ENCODE peak calls at places on chromosome 4, in seven cellular contexts. V is spleen, D is IMR-90, U is A549, T is tibial nerve, W is heart left ventricle, A is body of pancreas. P is an unnamed sample.

GRCh38 chr4:122309988-122310626 is 68.7 kb upstream of the ADAD1 start:
- DNase-seq in V (no peak), D (peak), U (peak), T (no peak), W (no peak), A (no peak), P (no peak)

GRCh38 chr4:101441446-101441845 is 94.1 kb upstream of the PPP3CA start:
- DNase-seq in V (no peak), D (no peak), U (no peak), T (no peak), W (no peak), A (no peak), P (no peak)

GRCh38 chr4:157014621-157015591 is 43.3 kb upstream of the PDGFC start:
- DNase-seq in V (no peak), D (peak), U (no peak), T (no peak), W (no peak), A (no peak), P (no peak)

GRCh38 chr4:86855572-86855971 is 6.4 kb upstream of the SLC10A6 start:
- DNase-seq in V (no peak), D (peak), U (no peak), T (no peak), W (no peak), A (no peak), P (no peak)

GRCh38 chr4:103718993-103719319 is 829 bp downstream of the TACR3 start:
- DNase-seq in V (peak), D (no peak), U (no peak), T (no peak), W (no peak), A (no peak), P (no peak)

GRCh38 chr4:145830699-145831098 is 107.9 kb downstream of the ZNF827 start:
- DNase-seq in V (no peak), D (no peak), U (no peak), T (no peak), W (no peak), A (no peak), P (no peak)

GRCh38 chr4:47383829-47384427 is 79.6 kb downstream of the COMMD8 start:
- DNase-seq in V (no peak), D (peak), U (peak), T (no peak), W (no peak), A (no peak), P (no peak)

GRCh38 chr4:147725673-147726072 is 6.2 kb upstream of the ARHGAP10 start:
- DNase-seq in V (no peak), D (peak), U (no peak), T (no peak), W (no peak), A (no peak), P (no peak)

GRCh38 chr4:128524311-128524710 is 236.7 kb upstream of the PGRMC2 start:
- DNase-seq in V (no peak), D (peak), U (peak), T (no peak), W (no peak), A (no peak), P (peak)

GRCh38 chr4:16253127-16253960 is 27.1 kb upstream of the TAPT1 start:
- DNase-seq in V (no peak), D (peak), U (peak), T (no peak), W (no peak), A (no peak), P (no peak)

GRCh38 chr4:109218288-109218687 is 84.2 kb downstream of the COL25A1 start:
- DNase-seq in V (no peak), D (no peak), U (no peak), T (no peak), W (no peak), A (no peak), P (no peak)

GRCh38 chr4:154082760-154083530 is 294.1 kb upstream of the SFRP2 start:
- DNase-seq in V (no peak), D (no peak), U (no peak), T (no peak), W (no peak), A (no peak), P (no peak)

GRCh38 chr4:6992728-6993655 is 50.2 kb upstream of the TADA2B start:
- DNase-seq in V (no peak), D (peak), U (no peak), T (no peak), W (no peak), A (no peak), P (no peak)

GRCh38 chr4:21320034-21320433 is 619.8 kb downstream of the PACRGL start:
- DNase-seq in V (no peak), D (no peak), U (no peak), T (no peak), W (no peak), A (no peak), P (no peak)

GRCh38 chr4:23838131-23838530 is 51.7 kb downstream of the PPARGC1A start:
- DNase-seq in V (no peak), D (no peak), U (no peak), T (no peak), W (no peak), A (no peak), P (no peak)

GRCh38 chr4:136121431-136121830 is 1410.9 kb downstream of the PCDH18 start:
- DNase-seq in V (no peak), D (no peak), U (no peak), T (no peak), W (no peak), A (no peak), P (no peak)

GRCh38 chr4:38030023-38030422 is 69.8 kb downstream of the PTTG2 start:
- DNase-seq in V (no peak), D (peak), U (no peak), T (no peak), W (no peak), A (no peak), P (no peak)

GRCh38 chr4:151743128-151743854 is 17.5 kb downstream of the GATB start:
- DNase-seq in V (no peak), D (no peak), U (no peak), T (no peak), W (no peak), A (no peak), P (no peak)

GRCh38 chr4:52312722-52313121 is 261.6 kb downstream of the SPATA18 start:
- DNase-seq in V (no peak), D (no peak), U (no peak), T (no peak), W (no peak), A (no peak), P (no peak)

GRCh38 chr4:140252144-140252741 is 98.3 kb upstream of the MAML3 start:
- DNase-seq in V (no peak), D (no peak), U (peak), T (no peak), W (no peak), A (peak), P (peak)

GRCh38 chr4:187480146-187481145 is 515.1 kb upstream of the ZFP42 start:
- DNase-seq in V (no peak), D (peak), U (no peak), T (peak), W (no peak), A (no peak), P (no peak)

GRCh38 chr4:71231073-71231752 is 107.6 kb upstream of the SLC4A4 start:
- DNase-seq in V (no peak), D (peak), U (no peak), T (peak), W (peak), A (peak), P (peak)

GRCh38 chr4:104758574-104758973 is 263.9 kb upstream of the CXXC4 start:
- DNase-seq in V (no peak), D (no peak), U (no peak), T (no peak), W (no peak), A (no peak), P (no peak)

GRCh38 chr4:74823194-74823593 is 28.9 kb upstream of the BTC start:
- DNase-seq in V (no peak), D (no peak), U (no peak), T (no peak), W (no peak), A (no peak), P (no peak)

GRCh38 chr4:141375855-141376254 is 155.2 kb downstream of the ZNF330 start:
- DNase-seq in V (no peak), D (peak), U (peak), T (no peak), W (no peak), A (no peak), P (no peak)

GRCh38 chr4:15374697-15375096 is 53.1 kb upstream of the C1QTNF7 start:
- DNase-seq in V (no peak), D (peak), U (no peak), T (no peak), W (no peak), A (no peak), P (no peak)

GRCh38 chr4:92885632-92886031 is 581.9 kb downstream of the GRID2 start:
- DNase-seq in V (no peak), D (no peak), U (no peak), T (no peak), W (no peak), A (no peak), P (no peak)

GRCh38 chr4:74805601-74806000 is 11.3 kb upstream of the BTC start:
- DNase-seq in V (no peak), D (peak), U (peak), T (no peak), W (no peak), A (no peak), P (no peak)

GRCh38 chr4:128141866-128142265 is 80.8 kb downstream of the LARP1B start:
- DNase-seq in V (no peak), D (no peak), U (no peak), T (no peak), W (no peak), A (no peak), P (no peak)

GRCh38 chr4:28248269-28248668 is 1387.6 kb downstream of the STIM2 start:
- DNase-seq in V (no peak), D (no peak), U (no peak), T (no peak), W (no peak), A (no peak), P (no peak)

GRCh38 chr4:16524911-16525574 is 298.8 kb upstream of the TAPT1 start:
- DNase-seq in V (no peak), D (peak), U (no peak), T (no peak), W (no peak), A (no peak), P (no peak)

GRCh38 chr4:85318415-85318814 is 156.5 kb upstream of the ARHGAP24 start:
- DNase-seq in V (no peak), D (no peak), U (no peak), T (no peak), W (no peak), A (no peak), P (no peak)

GRCh38 chr4:68498413-68499007 is 51.2 kb downstream of the TMPRSS11E start:
- DNase-seq in V (peak), D (peak), U (peak), T (peak), W (peak), A (peak), P (peak)

GRCh38 chr4:169246957-169247396 is 23.8 kb downstream of the SH3RF1 start:
- DNase-seq in V (no peak), D (no peak), U (no peak), T (no peak), W (no peak), A (no peak), P (no peak)

GRCh38 chr4:148649669-148650331 is 207.6 kb upstream of the NR3C2 start:
- DNase-seq in V (no peak), D (peak), U (no peak), T (no peak), W (no peak), A (no peak), P (no peak)

GRCh38 chr4:30801876-30802275 is 81.7 kb downstream of the PCDH7 start:
- DNase-seq in V (no peak), D (no peak), U (no peak), T (no peak), W (no peak), A (no peak), P (no peak)

GRCh38 chr4:3115637-3116300 is 41.3 kb downstream of the HTT start:
- DNase-seq in V (no peak), D (peak), U (no peak), T (no peak), W (no peak), A (no peak), P (no peak)
- TF ChIP-seq POLR2A in V (no peak), D (no peak), U (no peak), T (no peak), W (no peak), A (no peak), P (no peak)

DNA sequence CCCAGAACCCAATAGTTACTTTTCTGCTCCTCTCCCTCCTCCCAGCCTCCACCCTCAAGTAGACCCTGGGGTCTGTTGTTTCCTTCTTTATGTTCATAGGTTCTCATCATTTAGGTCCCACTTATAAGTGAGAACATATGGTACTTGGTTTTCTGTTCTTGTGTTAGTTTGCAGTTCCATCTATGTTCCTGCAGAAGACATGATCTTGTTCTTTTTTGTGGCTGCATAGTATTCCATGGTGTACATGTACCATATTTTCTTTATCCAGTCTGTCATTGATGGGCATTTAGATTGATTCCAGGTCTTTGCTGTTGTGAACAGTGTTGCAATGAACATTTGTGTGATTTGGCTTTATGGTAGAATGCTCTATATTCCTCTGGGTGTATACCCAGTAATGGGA is 47.8 kb upstream of the LEF1 start:
- DNase-seq in V (no peak), D (no peak), U (no peak), T (no peak), W (no peak), A (no peak), P (no peak)
- TF ChIP-seq POLR2A in V (no peak), D (no peak), U (no peak), T (no peak), W (no peak), A (no peak), P (no peak)

GRCh38 chr4:81965454-81965853 is 408.3 kb downstream of the HNRNPD start:
- DNase-seq in V (no peak), D (no peak), U (no peak), T (no peak), W (no peak), A (no peak), P (no peak)

GRCh38 chr4:81960968-81961367 is 412.8 kb downstream of the HNRNPD start:
- DNase-seq in V (no peak), D (no peak), U (no peak), T (no peak), W (no peak), A (no peak), P (no peak)

GRCh38 chr4:81965911-81966310 is 407.9 kb downstream of the HNRNPD start:
- DNase-seq in V (no peak), D (no peak), U (no peak), T (no peak), W (no peak), A (no peak), P (no peak)

GRCh38 chr4:81963506-81964020 is 410.2 kb downstream of the HNRNPD start:
- DNase-seq in V (no peak), D (no peak), U (no peak), T (no peak), W (no peak), A (no peak), P (no peak)

DNA sequence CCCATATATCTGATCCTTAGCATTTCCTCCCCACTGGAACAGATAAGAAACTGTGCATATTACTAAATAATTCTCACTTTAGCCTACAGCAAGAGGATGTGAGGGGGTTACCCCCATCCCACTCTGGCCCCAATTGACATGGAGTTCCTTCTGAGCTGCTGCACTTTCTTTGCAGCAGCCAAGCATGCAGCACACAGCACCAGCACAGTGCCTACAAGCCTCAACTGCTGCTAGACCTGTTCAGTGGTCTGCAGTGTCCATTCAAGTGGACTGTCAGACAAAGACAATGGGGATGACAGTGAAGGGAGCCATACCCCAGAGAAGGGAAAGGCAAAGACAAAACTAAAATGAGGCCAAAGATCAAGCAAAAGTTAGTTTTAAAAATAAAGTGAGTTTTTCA is 410.8 kb downstream of the HNRNPD start:
- DNase-seq in V (no peak), D (no peak), U (no peak), T (no peak), W (no peak), A (no peak), P (no peak)
- TF ChIP-seq POLR2A in V (no peak), D (no peak), U (no peak), T (no peak), W (no peak), A (no peak), P (no peak)

GRCh38 chr4:1711055-1711905 is 839 bp downstream of the SLBP start:
- DNase-seq in V (no peak), D (peak), U (no peak), T (no peak), W (peak), A (peak), P (peak)

GRCh38 chr4:1714303-1715001 is 2.3 kb upstream of the SLBP start:
- DNase-seq in V (peak), D (no peak), U (no peak), T (no peak), W (no peak), A (no peak), P (no peak)

GRCh38 chr4:1711906-1712215 is 258 bp downstream of the SLBP start:
- DNase-seq in V (no peak), D (peak), U (no peak), T (no peak), W (no peak), A (no peak), P (no peak)

GRCh38 chr4:1713003-1713397 is 881 bp upstream of the SLBP start:
- DNase-seq in V (no peak), D (no peak), U (no peak), T (no peak), W (no peak), A (no peak), P (no peak)

DNA sequence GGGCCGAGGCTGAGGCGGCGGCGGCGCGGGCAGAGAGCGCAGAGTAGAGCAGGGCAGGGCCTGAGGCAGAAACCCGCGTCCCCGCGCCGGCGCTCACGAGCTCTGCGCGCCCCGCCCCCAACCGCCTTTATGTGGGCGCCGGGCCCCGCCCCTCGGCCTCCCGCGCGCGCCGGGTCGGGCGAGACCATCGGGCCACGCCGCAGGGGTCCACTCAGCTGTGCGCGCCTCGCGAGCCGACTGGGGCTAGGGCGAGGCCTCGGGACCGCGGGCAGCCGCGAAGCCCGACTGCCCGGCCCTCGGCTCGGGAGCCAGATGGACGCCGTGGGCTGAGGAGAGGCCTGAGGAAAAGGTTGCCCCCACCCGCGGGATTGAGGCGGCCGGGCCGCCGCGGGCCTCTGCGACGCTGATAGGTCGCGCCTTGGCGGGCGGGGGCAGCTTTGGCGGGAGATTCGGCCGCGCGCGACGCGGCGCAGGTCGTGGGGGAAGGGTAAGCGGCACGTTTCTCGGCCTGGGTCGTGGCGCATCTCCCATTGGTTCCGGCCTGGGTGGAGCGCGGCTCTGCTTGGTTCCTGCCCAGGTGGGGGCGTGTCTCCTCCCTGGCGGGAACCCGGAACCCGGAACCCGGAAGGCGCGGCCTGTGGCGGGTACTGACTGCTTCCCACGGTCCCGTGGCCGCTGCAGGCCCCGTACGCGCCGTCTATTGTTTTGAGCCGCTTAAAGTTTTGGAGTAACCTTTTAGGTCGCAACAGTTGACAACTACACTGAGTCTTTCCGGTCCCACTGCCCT is at the start of gene SLBP:
- DNase-seq in V (peak), D (peak), U (peak), T (peak), W (peak), A (peak), P (peak)
- TF ChIP-seq POLR2A in V (peak), D (peak), U (peak), T (peak), W (peak), A (peak), P (peak)

GRCh38 chr4:8345053-8345945 is 75.7 kb downstream of the HTRA3 start:
- DNase-seq in V (no peak), D (no peak), U (no peak), T (no peak), W (no peak), A (no peak), P (no peak)

GRCh38 chr4:8347660-8348059 is 78.1 kb downstream of the HTRA3 start:
- DNase-seq in V (no peak), D (no peak), U (no peak), T (no peak), W (no peak), A (no peak), P (peak)

GRCh38 chr4:8348071-8348470 is 78.5 kb downstream of the HTRA3 start:
- DNase-seq in V (no peak), D (no peak), U (no peak), T (no peak), W (no peak), A (no peak), P (no peak)

GRCh38 chr4:8345946-8346814 is 76.6 kb downstream of the HTRA3 start:
- DNase-seq in V (no peak), D (no peak), U (no peak), T (no peak), W (no peak), A (no peak), P (no peak)

DNA sequence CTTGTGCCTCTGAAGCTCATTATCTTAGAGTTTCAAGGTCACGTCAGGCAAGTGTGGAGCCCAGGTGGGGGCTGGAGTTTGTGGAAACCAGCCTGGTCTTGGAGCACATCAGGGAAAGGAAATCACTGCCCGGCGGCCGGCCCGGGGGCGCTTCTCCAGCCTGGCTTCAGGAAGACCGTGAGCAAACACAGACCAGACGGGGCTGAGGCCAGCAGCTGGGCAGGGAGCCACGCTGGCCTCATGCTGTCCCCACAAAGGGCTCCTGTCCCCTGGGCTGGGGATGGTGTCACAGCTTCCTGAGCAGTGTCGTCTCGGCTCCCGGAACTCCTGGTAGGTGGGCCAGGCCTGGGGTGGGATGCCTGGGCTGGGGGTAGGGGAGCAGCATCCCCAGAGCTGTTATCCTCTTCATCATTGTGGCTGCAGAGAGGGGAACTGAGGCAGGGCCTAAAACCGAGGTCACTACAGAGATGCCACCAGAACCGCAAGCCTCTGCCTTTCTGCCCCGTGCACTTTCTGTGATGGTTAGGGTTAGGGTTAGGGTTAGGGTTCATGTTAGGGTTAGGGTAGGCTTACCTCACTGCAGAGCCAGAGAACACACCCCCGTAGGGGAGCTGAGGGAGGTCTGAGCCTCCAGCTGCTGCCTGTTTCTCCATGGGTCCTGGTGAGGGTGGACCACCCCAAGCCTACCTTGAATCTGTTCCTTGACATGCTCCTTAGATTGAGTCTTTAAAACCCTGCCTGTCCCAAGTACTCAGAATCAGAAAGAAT is 77.5 kb downstream of the HTRA3 start:
- DNase-seq in V (no peak), D (no peak), U (no peak), T (no peak), W (no peak), A (no peak), P (peak)
- TF ChIP-seq POLR2A in V (no peak), D (no peak), U (no peak), T (no peak), W (no peak), A (no peak), P (no peak)